ENCODE peak calls at places on chromosomes 16 and 17, in six cellular contexts. One of them, this sample, is unnamed.

GRCh38 chr17:19260958-19261357 is 23.8 kb downstream of the EPN2 start:
- DNase-seq in H1: no peak
- DNase-seq in trophoblast cell: no peak
- DNase-seq in mesenchymal stem cell: no peak
- DNase-seq in neuronal stem cell: no peak
- DNase-seq in IMR-90: no peak
- DNase-seq in this sample: peak; percentile 27

GRCh38 chr16:56013962-56014552 is 138.9 kb upstream of the CES5A start:
- DNase-seq in neuronal stem cell: peak; percentile 72
- DNase-seq in H1: peak; percentile 91
- DNase-seq in trophoblast cell: peak; percentile 58
- DNase-seq in IMR-90: peak; percentile 12
- DNase-seq in mesenchymal stem cell: no peak
- DNase-seq in this sample: peak; percentile 83

GRCh38 chr16:1300664-1301476 is 8.6 kb upstream of the UBE2I start:
- DNase-seq in neuronal stem cell: peak; percentile 57
- DNase-seq in trophoblast cell: peak; percentile 47
- DNase-seq in mesenchymal stem cell: peak; percentile 54
- DNase-seq in H1: peak; percentile 94
- DNase-seq in IMR-90: peak; percentile 22
- DNase-seq in this sample: peak; percentile 73

GRCh38 chr16:47851026-47851610 is 304.7 kb downstream of the ABCC12 start:
- DNase-seq in trophoblast cell: no peak
- DNase-seq in neuronal stem cell: no peak
- DNase-seq in H1: peak; percentile 33
- DNase-seq in IMR-90: no peak
- DNase-seq in mesenchymal stem cell: no peak
- DNase-seq in this sample: no peak

GRCh38 chr17:21286066-21286770 is 1.7 kb downstream of the MAP2K3 start:
- DNase-seq in H1: no peak
- DNase-seq in mesenchymal stem cell: peak; percentile 99
- DNase-seq in neuronal stem cell: no peak
- DNase-seq in IMR-90: peak; percentile 99
- DNase-seq in trophoblast cell: peak; percentile 94
- DNase-seq in this sample: peak; percentile 63

GRCh38 chr17:75774471-75774987 is 9.5 kb upstream of the GALK1 start:
- DNase-seq in H1: no peak
- DNase-seq in mesenchymal stem cell: no peak
- DNase-seq in neuronal stem cell: no peak
- DNase-seq in trophoblast cell: no peak
- DNase-seq in IMR-90: no peak
- DNase-seq in this sample: no peak

GRCh38 chr16:3183445-3184139 is 4.4 kb upstream of the OR1F1 start:
- DNase-seq in neuronal stem cell: no peak
- DNase-seq in trophoblast cell: no peak
- DNase-seq in IMR-90: no peak
- DNase-seq in H1: no peak
- DNase-seq in mesenchymal stem cell: peak; percentile 41
- DNase-seq in this sample: peak; percentile 82

GRCh38 chr17:60526726-60527125 is 684 bp upstream of the APPBP2 start:
- DNase-seq in trophoblast cell: no peak
- DNase-seq in neuronal stem cell: no peak
- DNase-seq in mesenchymal stem cell: peak; percentile 43
- DNase-seq in H1: no peak
- DNase-seq in IMR-90: peak; percentile 48
- DNase-seq in this sample: peak; percentile 13

GRCh38 chr16:84047626-84048025 is 5.0 kb upstream of the SLC38A8 start:
- DNase-seq in mesenchymal stem cell: no peak
- DNase-seq in H1: no peak
- DNase-seq in neuronal stem cell: no peak
- DNase-seq in IMR-90: no peak
- DNase-seq in trophoblast cell: no peak
- DNase-seq in this sample: no peak

GRCh38 chr17:60577147-60577925 is 22.7 kb upstream of the PPM1D start:
- DNase-seq in H1: no peak
- DNase-seq in trophoblast cell: peak; percentile 31
- DNase-seq in IMR-90: peak; percentile 72
- DNase-seq in neuronal stem cell: no peak
- DNase-seq in mesenchymal stem cell: peak; percentile 84
- DNase-seq in this sample: no peak

GRCh38 chr16:65254144-65254543 is 132.3 kb upstream of the CDH11 start:
- DNase-seq in mesenchymal stem cell: no peak
- DNase-seq in trophoblast cell: no peak
- DNase-seq in H1: no peak
- DNase-seq in IMR-90: no peak
- DNase-seq in neuronal stem cell: no peak
- DNase-seq in this sample: no peak

GRCh38 chr17:67449065-67449464 is 72.0 kb downstream of the PITPNC1 start:
- DNase-seq in mesenchymal stem cell: no peak
- DNase-seq in IMR-90: no peak
- DNase-seq in trophoblast cell: no peak
- DNase-seq in neuronal stem cell: no peak
- DNase-seq in H1: no peak
- DNase-seq in this sample: no peak

GRCh38 chr16:88700636-88701482 is 5.3 kb downstream of the RNF166 start:
- DNase-seq in mesenchymal stem cell: peak; percentile 93
- DNase-seq in H1: no peak
- DNase-seq in neuronal stem cell: no peak
- DNase-seq in IMR-90: peak; percentile 90
- DNase-seq in trophoblast cell: peak; percentile 31
- DNase-seq in this sample: no peak

GRCh38 chr17:43467981-43468541 is 15.7 kb upstream of the DHX8 start:
- DNase-seq in IMR-90: peak; percentile 85
- DNase-seq in neuronal stem cell: no peak
- DNase-seq in mesenchymal stem cell: peak; percentile 50
- DNase-seq in H1: no peak
- DNase-seq in trophoblast cell: no peak
- DNase-seq in this sample: no peak

GRCh38 chr17:67139784-67140665 is 95.7 kb downstream of the CACNG1 start:
- DNase-seq in trophoblast cell: no peak
- DNase-seq in IMR-90: peak; percentile 42
- DNase-seq in H1: no peak
- DNase-seq in mesenchymal stem cell: peak; percentile 43
- DNase-seq in neuronal stem cell: no peak
- DNase-seq in this sample: peak; percentile 67

GRCh38 chr17:77400445-77400870 is 259.7 kb downstream of the SEC14L1 start:
- DNase-seq in H1: no peak
- DNase-seq in mesenchymal stem cell: no peak
- DNase-seq in IMR-90: no peak
- DNase-seq in trophoblast cell: no peak
- DNase-seq in neuronal stem cell: no peak
- DNase-seq in this sample: peak; percentile 65
- H3K27ac ChIP-seq in H1: no peak overlapping the region
- H3K27ac ChIP-seq in mesenchymal stem cell: no peak overlapping the region
- H3K27ac ChIP-seq in IMR-90: no peak overlapping the region
- H3K27ac ChIP-seq in trophoblast cell: no peak overlapping the region
- H3K27ac ChIP-seq in neuronal stem cell: no peak overlapping the region
- H3K27ac ChIP-seq in this sample: no peak overlapping the region

GRCh38 chr17:27805520-27806146 is 5.3 kb upstream of the NOS2 start:
- DNase-seq in trophoblast cell: peak; percentile 84
- DNase-seq in mesenchymal stem cell: peak; percentile 85
- DNase-seq in H1: peak; percentile 91
- DNase-seq in neuronal stem cell: peak; percentile 91
- DNase-seq in IMR-90: peak; percentile 86
- DNase-seq in this sample: peak; percentile 92
- H4K8ac ChIP-seq in trophoblast cell: peak overlapping the region; percentile 91
- H4K8ac ChIP-seq in mesenchymal stem cell: peak overlapping the region; percentile 16
- H4K8ac ChIP-seq in H1: peak overlapping the region; percentile 83
- H4K8ac ChIP-seq in neuronal stem cell: no peak overlapping the region
- H4K8ac ChIP-seq in IMR-90: peak overlapping the region; percentile 78
- H4K8ac ChIP-seq in this sample: no peak overlapping the region

GRCh38 chr17:7383742-7384488 is 3.0 kb downstream of the TNK1 start:
- DNase-seq in IMR-90: peak; percentile 13
- DNase-seq in neuronal stem cell: no peak
- DNase-seq in trophoblast cell: peak; percentile 56
- DNase-seq in mesenchymal stem cell: peak; percentile 32
- DNase-seq in H1: peak; percentile 92
- DNase-seq in this sample: peak; percentile 80

GRCh38 chr17:7384489-7385081 is 3.7 kb downstream of the TNK1 start:
- DNase-seq in neuronal stem cell: no peak
- DNase-seq in IMR-90: no peak
- DNase-seq in H1: no peak
- DNase-seq in trophoblast cell: no peak
- DNase-seq in mesenchymal stem cell: no peak
- DNase-seq in this sample: peak; percentile 15

GRCh38 chr17:7382901-7383300 is 2.0 kb downstream of the TNK1 start:
- DNase-seq in mesenchymal stem cell: no peak
- DNase-seq in neuronal stem cell: no peak
- DNase-seq in IMR-90: no peak
- DNase-seq in H1: no peak
- DNase-seq in trophoblast cell: no peak
- DNase-seq in this sample: no peak

GRCh38 chr17:7380855-7381683 is at the start of gene TNK1:
- DNase-seq in IMR-90: no peak
- DNase-seq in neuronal stem cell: no peak
- DNase-seq in mesenchymal stem cell: no peak
- DNase-seq in H1: peak; percentile 82
- DNase-seq in trophoblast cell: peak; percentile 88
- DNase-seq in this sample: peak; percentile 47

DNA sequence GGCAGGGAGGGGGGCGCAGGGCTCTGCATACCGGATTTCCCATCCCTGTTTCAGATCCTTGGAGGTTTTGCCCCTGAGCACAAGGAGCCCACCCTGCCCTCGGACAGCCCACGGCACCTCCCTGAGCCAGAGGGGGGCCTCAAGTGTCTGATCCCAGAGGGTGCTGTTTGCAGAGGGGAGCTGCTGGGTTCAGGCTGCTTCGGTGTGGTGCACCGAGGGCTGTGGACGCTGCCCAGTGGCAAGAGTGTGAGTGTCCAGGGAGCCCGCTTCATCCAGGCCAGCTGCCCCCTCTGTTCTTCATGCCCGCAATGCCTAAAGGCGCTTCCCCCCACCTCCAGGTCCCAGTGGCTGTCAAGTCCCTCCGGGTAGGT is 2.5 kb downstream of the TNK1 start:
- DNase-seq in H1: no peak
- DNase-seq in mesenchymal stem cell: no peak
- DNase-seq in IMR-90: no peak
- DNase-seq in neuronal stem cell: no peak
- DNase-seq in trophoblast cell: no peak
- DNase-seq in this sample: no peak
- H3K4me3 ChIP-seq in H1: no peak overlapping the region
- H3K4me3 ChIP-seq in mesenchymal stem cell: peak overlapping the region; percentile 65
- H3K4me3 ChIP-seq in IMR-90: no peak overlapping the region
- H3K4me3 ChIP-seq in neuronal stem cell: no peak overlapping the region
- H3K4me3 ChIP-seq in trophoblast cell: no peak overlapping the region
- H3K4me3 ChIP-seq in this sample: no peak overlapping the region

GRCh38 chr16:57284206-57284951 is at the start of gene PLLP:
- DNase-seq in neuronal stem cell: no peak
- DNase-seq in mesenchymal stem cell: peak; percentile 66
- DNase-seq in H1: peak; percentile 87
- DNase-seq in IMR-90: peak; percentile 8
- DNase-seq in trophoblast cell: peak; percentile 26
- DNase-seq in this sample: peak; percentile 59
- H3K27ac ChIP-seq in neuronal stem cell: no peak within 1 kb of the TSS
- H3K27ac ChIP-seq in mesenchymal stem cell: no peak within 1 kb of the TSS
- H3K27ac ChIP-seq in H1: no peak within 1 kb of the TSS
- H3K27ac ChIP-seq in IMR-90: no peak within 1 kb of the TSS
- H3K27ac ChIP-seq in trophoblast cell: no peak within 1 kb of the TSS
- H3K27ac ChIP-seq in this sample: no peak within 1 kb of the TSS

DNA sequence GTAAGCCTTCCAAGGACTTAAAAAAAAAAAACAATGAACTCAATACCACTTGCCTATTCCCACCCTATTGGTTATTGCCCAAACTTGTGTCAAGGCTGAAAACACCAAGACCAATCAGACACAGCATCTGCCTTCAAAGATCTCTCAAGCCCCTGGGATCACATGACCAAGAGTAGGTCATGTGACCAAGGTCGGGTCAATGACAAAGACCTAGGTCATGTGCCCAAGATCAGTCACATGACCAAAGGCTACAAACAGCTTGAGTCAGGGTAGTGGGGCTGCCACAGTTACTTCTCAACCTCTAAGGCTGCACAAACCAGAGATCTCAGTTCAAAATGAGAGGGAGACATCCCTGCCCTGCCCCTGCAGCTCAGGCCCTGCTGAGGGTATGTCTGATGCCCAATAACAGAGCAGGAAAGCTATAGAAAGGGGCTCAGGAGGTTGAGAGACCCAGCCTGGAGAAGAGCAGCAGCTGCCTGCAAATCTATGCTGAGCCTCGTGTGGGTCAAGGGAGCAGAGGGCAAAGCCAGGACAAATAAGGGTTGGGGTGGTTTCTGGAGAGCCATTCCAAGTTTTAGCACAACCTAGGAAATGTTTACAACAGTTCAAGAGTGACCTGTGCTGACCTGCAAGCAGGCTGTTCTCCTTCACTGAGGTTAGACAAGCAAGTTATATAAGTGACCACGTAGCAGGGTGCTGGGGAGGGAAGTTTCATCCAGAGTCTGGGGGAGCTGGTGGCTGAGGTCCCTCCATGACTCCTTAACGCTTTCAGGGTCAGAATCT is 48.8 kb downstream of the PIMREG start:
- DNase-seq in H1: no peak
- DNase-seq in IMR-90: no peak
- DNase-seq in neuronal stem cell: no peak
- DNase-seq in mesenchymal stem cell: no peak
- DNase-seq in trophoblast cell: no peak
- DNase-seq in this sample: peak; percentile 74
- H4K8ac ChIP-seq in H1: peak overlapping the region; percentile 72
- H4K8ac ChIP-seq in IMR-90: no peak overlapping the region
- H4K8ac ChIP-seq in neuronal stem cell: no peak overlapping the region
- H4K8ac ChIP-seq in mesenchymal stem cell: no peak overlapping the region
- H4K8ac ChIP-seq in trophoblast cell: no peak overlapping the region
- H4K8ac ChIP-seq in this sample: no peak overlapping the region

GRCh38 chr16:69351309-69352027 is at the start of gene TMED6:
- DNase-seq in trophoblast cell: no peak
- DNase-seq in IMR-90: no peak
- DNase-seq in mesenchymal stem cell: no peak
- DNase-seq in H1: no peak
- DNase-seq in neuronal stem cell: no peak
- DNase-seq in this sample: no peak
- H3K4me3 ChIP-seq in trophoblast cell: no peak within 1 kb of the TSS
- H3K4me3 ChIP-seq in IMR-90: no peak within 1 kb of the TSS
- H3K4me3 ChIP-seq in mesenchymal stem cell: no peak within 1 kb of the TSS
- H3K4me3 ChIP-seq in H1: no peak within 1 kb of the TSS
- H3K4me3 ChIP-seq in neuronal stem cell: no peak within 1 kb of the TSS
- H3K4me3 ChIP-seq in this sample: no peak within 1 kb of the TSS

This sample was measured in mesendoderm.